ENCODE peak calls at places on chromosomes 7 and 10, in five cellular contexts. Q is IMR-90, Y is retinal pigment epithelial cell, L is glutamatergic neuron, P is fibroblast of mammary gland. M is an unnamed sample.

GRCh38 chr10:101624526-101625102 is 36.5 kb downstream of the DPCD start:
- DNase-seq in Q (no peak), Y (no peak), L (no peak), P (peak; percentile 16), M (no peak)

GRCh38 chr7:128453836-128454804 is 1.6 kb upstream of the HILPDA start:
- DNase-seq in Q (peak; percentile 82), Y (peak; percentile 80), L (peak; percentile 71), P (peak; percentile 96), M (no peak)

GRCh38 chr7:4842302-4843064 is 19.3 kb downstream of the PAPOLB start:
- DNase-seq in Q (peak; percentile 13), Y (no peak), L (no peak), P (no peak), M (no peak)

GRCh38 chr7:120272261-120272895 is 597 bp upstream of the KCND2 start:
- DNase-seq in Q (peak; percentile 53), Y (no peak), L (peak; percentile 21), P (peak; percentile 79), M (no peak)

GRCh38 chr10:38118072-38118807 is 24.1 kb downstream of the ZNF37A start:
- DNase-seq in Q (peak; percentile 20), Y (no peak), L (no peak), P (peak; percentile 54), M (no peak)

GRCh38 chr10:86400705-86401587 is 34.4 kb upstream of the GRID1 start:
- DNase-seq in Q (no peak), Y (no peak), L (peak; percentile 46), P (no peak), M (peak; percentile 51)

GRCh38 chr7:44534501-44534900 is 6.6 kb downstream of the NPC1L1 start:
- DNase-seq in Q (no peak), Y (no peak), L (peak; percentile 62), P (peak; percentile 25), M (peak; percentile 22)

GRCh38 chr7:29924684-29925083 is 64.9 kb downstream of the SCRN1 start:
- DNase-seq in Q (no peak), Y (no peak), L (no peak), P (no peak), M (no peak)

GRCh38 chr7:137669706-137670105 is 177.1 kb downstream of the DGKI start:
- DNase-seq in Q (peak; percentile 64), Y (no peak), L (no peak), P (peak; percentile 57), M (no peak)

DNA sequence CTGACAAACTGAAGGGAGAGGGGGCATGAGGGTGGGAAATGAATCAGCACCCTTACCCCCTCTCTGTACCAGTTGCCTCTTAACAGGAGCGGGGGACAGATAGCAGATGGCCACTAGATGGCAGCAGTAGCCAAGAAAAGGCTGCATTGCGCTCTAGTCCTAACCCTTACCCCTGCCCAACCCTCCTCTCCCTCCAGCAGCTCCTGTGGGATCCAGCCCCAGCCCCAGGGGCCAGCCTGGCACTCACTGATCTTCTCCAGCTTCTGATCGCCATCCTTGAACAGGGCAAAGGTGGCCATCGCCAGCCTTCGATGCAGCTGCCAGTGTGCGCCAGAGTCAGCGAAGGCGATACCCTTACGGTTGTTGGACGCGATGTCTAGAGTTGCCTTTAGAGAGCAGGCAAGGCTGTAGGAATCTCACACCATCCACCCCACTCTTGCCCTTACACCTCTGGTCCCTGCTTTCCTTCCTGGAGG is 2.2 kb downstream of the CYP17A1 start:
- DNase-seq in Q (peak; percentile 71), Y (no peak), L (peak; percentile 86), P (peak; percentile 77), M (peak; percentile 57)
- TF ChIP-seq CTCF in Q (peak; percentile 90), Y (peak; percentile 91), L (peak; percentile 78), P (peak; percentile 88), M (peak; percentile 21)

GRCh38 chr10:128295003-128295402 is 168.8 kb upstream of the MKI67 start:
- DNase-seq in Q (no peak), Y (no peak), L (no peak), P (no peak), M (no peak)
- TF ChIP-seq CTCF in Q (no peak), Y (no peak), L (no peak), P (no peak), M (no peak)

DNA sequence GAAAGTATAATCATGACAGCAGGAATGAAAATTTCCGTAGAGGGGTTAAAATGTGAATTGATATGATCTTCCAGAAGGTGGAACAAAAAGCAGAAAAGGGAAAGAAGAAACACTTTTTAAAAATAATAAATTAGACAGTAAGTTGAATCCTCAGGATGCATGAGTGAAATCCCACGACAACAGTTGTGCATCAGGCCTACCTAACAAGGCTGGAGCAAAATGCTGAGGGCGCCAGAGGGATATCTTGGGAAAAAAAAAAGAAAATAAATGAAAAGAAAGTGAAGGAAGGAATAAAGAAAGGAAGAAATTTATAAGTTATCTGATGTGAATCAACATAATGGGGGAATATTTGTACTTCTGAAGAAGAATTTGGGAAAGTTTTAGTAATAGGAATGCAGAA is 13.0 kb upstream of the HUS1 start:
- DNase-seq in Q (no peak), Y (no peak), L (no peak), P (no peak), M (no peak)
- TF ChIP-seq CTCF in Q (no peak), Y (peak; percentile 19), L (no peak), P (no peak), M (no peak)

DNA sequence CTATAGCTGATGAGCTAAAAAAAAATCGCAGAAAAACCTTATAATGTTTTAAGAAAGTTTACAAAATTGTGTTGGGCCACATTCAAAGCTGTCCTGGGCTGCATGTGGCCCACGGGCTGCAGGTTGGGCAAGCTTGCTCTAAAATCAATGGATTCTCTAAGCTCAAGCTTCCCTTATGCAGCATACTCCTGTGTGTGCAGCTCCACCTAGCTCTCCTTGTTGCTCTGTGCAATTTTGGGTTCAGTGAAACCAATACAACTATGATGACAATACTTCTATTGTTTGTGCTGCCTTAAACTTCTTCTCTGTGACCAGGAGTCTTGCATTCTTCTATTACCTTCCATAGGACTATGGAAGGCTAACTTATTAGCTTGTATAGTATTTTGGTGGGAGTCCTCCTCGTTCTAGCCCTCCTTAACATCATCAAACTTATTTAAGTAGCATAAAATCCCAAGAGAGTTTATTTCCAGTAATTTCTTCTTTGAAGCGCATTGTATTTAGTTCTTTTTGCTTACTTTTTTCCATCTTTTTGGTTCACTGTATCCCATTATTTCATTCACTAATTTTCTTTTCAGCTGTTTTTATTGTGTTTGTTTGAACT is 170.9 kb upstream of the SMIM30 start:
- DNase-seq in Q (peak; percentile 71), Y (peak; percentile 23), L (no peak), P (peak; percentile 65), M (no peak)
- TF ChIP-seq CTCF in Q (peak; percentile 67), Y (peak; percentile 63), L (no peak), P (peak; percentile 76), M (no peak)

M was measured in activated B cell treated with CpG ODN at 0.5 μM for 24 hours.